ENCODE peak calls at places on chromosomes 6 and 20, in seven cellular contexts. U, F, I, D, Q, R and T are unnamed samples.

GRCh38 chr6:22766979-22767378 is 197.6 kb downstream of the HDGFL1 start:
- DNase-seq in D (no peak), F (no peak), R (peak; percentile 72), I (no peak), U (no peak), Q (no peak), T (no peak)

GRCh38 chr6:155315516-155315871 is 1.2 kb upstream of the TFB1M start:
- DNase-seq in D (no peak), R (peak; percentile 67), Q (no peak), F (no peak), I (no peak), U (no peak), T (no peak)

GRCh38 chr20:41135187-41135887 is 2.0 kb upstream of the PLCG1 start:
- DNase-seq in R (peak; percentile 20), Q (peak; percentile 27), I (peak; percentile 64), U (peak; percentile 56), F (no peak), D (peak; percentile 60), T (peak; percentile 34)

GRCh38 chr6:72784581-72784980 is 162.7 kb downstream of the KCNQ5 start:
- DNase-seq in U (no peak), I (no peak), R (peak; percentile 18), Q (no peak), D (no peak), F (no peak), T (no peak)

GRCh38 chr6:48471326-48471725 is 360.3 kb upstream of the PTCHD4 start:
- DNase-seq in R (no peak), Q (no peak), F (no peak), U (no peak), I (no peak), D (no peak), T (no peak)

GRCh38 chr6:15132854-15133670 is 112.8 kb upstream of the JARID2 start:
- DNase-seq in Q (no peak), D (no peak), I (no peak), R (peak; percentile 61), U (no peak), F (no peak), T (peak; percentile 35)

GRCh38 chr20:57392512-57393271 is 1.5 kb downstream of the RBM38 start:
- DNase-seq in F (no peak), I (no peak), R (no peak), D (peak; percentile 47), U (peak; percentile 75), Q (no peak), T (no peak)

GRCh38 chr6:33686981-33687975 is 24.2 kb downstream of the UQCC2 start:
- DNase-seq in I (no peak), D (no peak), U (no peak), F (no peak), R (no peak), Q (no peak), T (no peak)

GRCh38 chr20:47235853-47236638 is 120.5 kb downstream of the ZMYND8 start:
- DNase-seq in U (no peak), R (no peak), Q (peak; percentile 26), I (no peak), F (no peak), D (no peak), T (no peak)

GRCh38 chr6:7431241-7431593 is 41.6 kb downstream of the RIOK1 start:
- DNase-seq in R (no peak), F (no peak), D (no peak), I (no peak), U (no peak), Q (no peak), T (no peak)

GRCh38 chr6:58113960-58114359 is 796.5 kb downstream of the PRIM2 start:
- DNase-seq in D (no peak), R (no peak), U (no peak), F (no peak), I (no peak), Q (no peak), T (no peak)

GRCh38 chr6:124661231-124661630 is 301.0 kb upstream of the RNF217 start:
- DNase-seq in R (no peak), U (no peak), Q (no peak), F (no peak), I (no peak), D (no peak), T (no peak)

GRCh38 chr6:3510617-3511016 is 53.8 kb upstream of the SLC22A23 start:
- DNase-seq in I (no peak), U (no peak), R (no peak), Q (no peak), F (no peak), D (no peak), T (no peak)

GRCh38 chr20:44720617-44720993 is 5.4 kb downstream of the CCN5 start:
- DNase-seq in U (no peak), I (peak; percentile 92), R (peak; percentile 46), F (no peak), D (no peak), Q (peak; percentile 13), T (peak; percentile 56)

GRCh38 chr20:59823456-59823855 is 110.0 kb downstream of the SYCP2 start:
- DNase-seq in Q (no peak), I (no peak), F (no peak), D (no peak), U (no peak), R (no peak), T (no peak)

GRCh38 chr20:49400904-49401303 is 81.6 kb downstream of the KCNB1 start:
- DNase-seq in Q (no peak), D (no peak), R (peak; percentile 62), U (no peak), F (no peak), I (peak; percentile 82), T (no peak)